ENCODE peak calls at places on chromosomes 7 and 10, in nine cellular contexts. One of them, this sample, is unnamed.
A peak's percentile ranks its signal among the peaks of the same experiment; 100 is the strongest.

GRCh38 chr10:98242823-98243222 is 25.2 kb downstream of the LOXL4 start:
- DNase-seq in SJSA1: no peak
- DNase-seq in stimulated activated CD4-positive, alpha-beta T cell treated with anti-CD3 and anti-CD28 coated beads, Interleukin-4, amount 100 ng/mL, for 1 hour: no peak
- DNase-seq in adrenal gland: no peak
- DNase-seq in cardiac fibroblast: peak; percentile 45
- DNase-seq in NCI-H1092: no peak
- DNase-seq in EL: peak; percentile 33
- DNase-seq in NAMALWA: peak; percentile 41
- DNase-seq in NCI-H1417: peak; percentile 30
- DNase-seq in this sample: no peak

GRCh38 chr7:34133356-34133982 is 228.1 kb downstream of the BMPER start:
- DNase-seq in EL: peak; percentile 75
- DNase-seq in NCI-H1092: no peak
- DNase-seq in NCI-H1417: peak; percentile 67
- DNase-seq in cardiac fibroblast: peak; percentile 61
- DNase-seq in adrenal gland: no peak
- DNase-seq in SJSA1: peak; percentile 16
- DNase-seq in stimulated activated CD4-positive, alpha-beta T cell treated with anti-CD3 and anti-CD28 coated beads, Interleukin-4, amount 100 ng/mL, for 1 hour: no peak
- DNase-seq in NAMALWA: no peak
- DNase-seq in this sample: no peak

GRCh38 chr10:34918896-34919295 is 103.8 kb upstream of the PARD3 start:
- DNase-seq in adrenal gland: no peak
- DNase-seq in SJSA1: no peak
- DNase-seq in NCI-H1092: no peak
- DNase-seq in NCI-H1417: peak; percentile 64
- DNase-seq in EL: no peak
- DNase-seq in NAMALWA: no peak
- DNase-seq in stimulated activated CD4-positive, alpha-beta T cell treated with anti-CD3 and anti-CD28 coated beads, Interleukin-4, amount 100 ng/mL, for 1 hour: no peak
- DNase-seq in cardiac fibroblast: no peak
- DNase-seq in this sample: no peak

GRCh38 chr10:48455392-48456151 is 149.1 kb downstream of the MAPK8 start:
- DNase-seq in cardiac fibroblast: no peak
- DNase-seq in stimulated activated CD4-positive, alpha-beta T cell treated with anti-CD3 and anti-CD28 coated beads, Interleukin-4, amount 100 ng/mL, for 1 hour: no peak
- DNase-seq in NCI-H1417: no peak
- DNase-seq in NCI-H1092: no peak
- DNase-seq in NAMALWA: no peak
- DNase-seq in SJSA1: no peak
- DNase-seq in adrenal gland: no peak
- DNase-seq in EL: no peak
- DNase-seq in this sample: no peak

GRCh38 chr7:11109659-11110058 is 136.0 kb downstream of the PHF14 start:
- DNase-seq in NAMALWA: no peak
- DNase-seq in SJSA1: no peak
- DNase-seq in NCI-H1417: no peak
- DNase-seq in NCI-H1092: no peak
- DNase-seq in EL: no peak
- DNase-seq in stimulated activated CD4-positive, alpha-beta T cell treated with anti-CD3 and anti-CD28 coated beads, Interleukin-4, amount 100 ng/mL, for 1 hour: no peak
- DNase-seq in cardiac fibroblast: no peak
- DNase-seq in adrenal gland: no peak
- DNase-seq in this sample: no peak

GRCh38 chr7:112056409-112056808 is 149.8 kb downstream of the DOCK4 start:
- DNase-seq in adrenal gland: no peak
- DNase-seq in NCI-H1092: peak; percentile 24
- DNase-seq in stimulated activated CD4-positive, alpha-beta T cell treated with anti-CD3 and anti-CD28 coated beads, Interleukin-4, amount 100 ng/mL, for 1 hour: no peak
- DNase-seq in SJSA1: no peak
- DNase-seq in NAMALWA: no peak
- DNase-seq in NCI-H1417: peak; percentile 38
- DNase-seq in cardiac fibroblast: peak; percentile 96
- DNase-seq in EL: peak; percentile 7
- DNase-seq in this sample: no peak

GRCh38 chr10:98215378-98215777 is 52.6 kb downstream of the LOXL4 start:
- DNase-seq in adrenal gland: no peak
- DNase-seq in NAMALWA: no peak
- DNase-seq in SJSA1: no peak
- DNase-seq in stimulated activated CD4-positive, alpha-beta T cell treated with anti-CD3 and anti-CD28 coated beads, Interleukin-4, amount 100 ng/mL, for 1 hour: no peak
- DNase-seq in EL: no peak
- DNase-seq in NCI-H1092: no peak
- DNase-seq in NCI-H1417: no peak
- DNase-seq in cardiac fibroblast: no peak
- DNase-seq in this sample: no peak

GRCh38 chr7:92691578-92691977 is 101.4 kb upstream of the FAM133B start:
- DNase-seq in cardiac fibroblast: peak; percentile 83
- DNase-seq in NAMALWA: peak; percentile 86
- DNase-seq in NCI-H1417: peak; percentile 79
- DNase-seq in EL: peak; percentile 71
- DNase-seq in adrenal gland: no peak
- DNase-seq in SJSA1: peak; percentile 60
- DNase-seq in stimulated activated CD4-positive, alpha-beta T cell treated with anti-CD3 and anti-CD28 coated beads, Interleukin-4, amount 100 ng/mL, for 1 hour: no peak
- DNase-seq in NCI-H1092: peak; percentile 38
- DNase-seq in this sample: peak; percentile 30

GRCh38 chr7:97179454-97180104 is 62.1 kb downstream of the SDHAF3 start:
- DNase-seq in NCI-H1092: peak; percentile 10
- DNase-seq in stimulated activated CD4-positive, alpha-beta T cell treated with anti-CD3 and anti-CD28 coated beads, Interleukin-4, amount 100 ng/mL, for 1 hour: peak; percentile 12
- DNase-seq in adrenal gland: peak; percentile 49
- DNase-seq in NCI-H1417: peak; percentile 91
- DNase-seq in EL: peak; percentile 52
- DNase-seq in NAMALWA: peak; percentile 87
- DNase-seq in SJSA1: peak; percentile 16
- DNase-seq in cardiac fibroblast: peak; percentile 77
- DNase-seq in this sample: peak; percentile 38

GRCh38 chr7:50610521-50611277 is 45.5 kb upstream of the DDC start:
- DNase-seq in EL: peak; percentile 61
- DNase-seq in NCI-H1417: no peak
- DNase-seq in stimulated activated CD4-positive, alpha-beta T cell treated with anti-CD3 and anti-CD28 coated beads, Interleukin-4, amount 100 ng/mL, for 1 hour: no peak
- DNase-seq in NAMALWA: no peak
- DNase-seq in NCI-H1092: no peak
- DNase-seq in SJSA1: peak; percentile 26
- DNase-seq in adrenal gland: no peak
- DNase-seq in cardiac fibroblast: peak; percentile 83
- DNase-seq in this sample: peak; percentile 40

GRCh38 chr7:102030696-102031095 is 213.3 kb downstream of the CUX1 start:
- DNase-seq in NCI-H1092: no peak
- DNase-seq in NCI-H1417: no peak
- DNase-seq in EL: no peak
- DNase-seq in NAMALWA: peak; percentile 49
- DNase-seq in adrenal gland: no peak
- DNase-seq in stimulated activated CD4-positive, alpha-beta T cell treated with anti-CD3 and anti-CD28 coated beads, Interleukin-4, amount 100 ng/mL, for 1 hour: no peak
- DNase-seq in cardiac fibroblast: no peak
- DNase-seq in SJSA1: no peak
- DNase-seq in this sample: no peak

GRCh38 chr7:41825927-41826480 is 123.1 kb upstream of the INHBA start:
- DNase-seq in EL: peak; percentile 65
- DNase-seq in NCI-H1417: peak; percentile 19
- DNase-seq in cardiac fibroblast: peak; percentile 48
- DNase-seq in NAMALWA: peak; percentile 9
- DNase-seq in stimulated activated CD4-positive, alpha-beta T cell treated with anti-CD3 and anti-CD28 coated beads, Interleukin-4, amount 100 ng/mL, for 1 hour: no peak
- DNase-seq in NCI-H1092: no peak
- DNase-seq in SJSA1: peak; percentile 11
- DNase-seq in adrenal gland: no peak
- DNase-seq in this sample: no peak

GRCh38 chr7:155829796-155830470 is 17.7 kb upstream of the SHH start:
- DNase-seq in adrenal gland: no peak
- DNase-seq in stimulated activated CD4-positive, alpha-beta T cell treated with anti-CD3 and anti-CD28 coated beads, Interleukin-4, amount 100 ng/mL, for 1 hour: no peak
- DNase-seq in cardiac fibroblast: no peak
- DNase-seq in EL: no peak
- DNase-seq in NCI-H1417: no peak
- DNase-seq in NAMALWA: no peak
- DNase-seq in NCI-H1092: no peak
- DNase-seq in SJSA1: no peak
- DNase-seq in this sample: no peak

GRCh38 chr7:113125728-113126127 is 7.4 kb upstream of the SMIM30 start:
- DNase-seq in adrenal gland: no peak
- DNase-seq in NCI-H1417: no peak
- DNase-seq in NCI-H1092: no peak
- DNase-seq in SJSA1: no peak
- DNase-seq in EL: no peak
- DNase-seq in cardiac fibroblast: no peak
- DNase-seq in stimulated activated CD4-positive, alpha-beta T cell treated with anti-CD3 and anti-CD28 coated beads, Interleukin-4, amount 100 ng/mL, for 1 hour: no peak
- DNase-seq in NAMALWA: no peak
- DNase-seq in this sample: no peak

GRCh38 chr7:151459726-151460473 is 20.0 kb upstream of the CRYGN start:
- DNase-seq in NCI-H1417: no peak
- DNase-seq in cardiac fibroblast: peak; percentile 81
- DNase-seq in stimulated activated CD4-positive, alpha-beta T cell treated with anti-CD3 and anti-CD28 coated beads, Interleukin-4, amount 100 ng/mL, for 1 hour: no peak
- DNase-seq in adrenal gland: peak; percentile 93
- DNase-seq in SJSA1: peak; percentile 94
- DNase-seq in NCI-H1092: no peak
- DNase-seq in EL: peak; percentile 95
- DNase-seq in NAMALWA: no peak
- DNase-seq in this sample: no peak

GRCh38 chr10:59079386-59080226 is 96.8 kb upstream of the PHYHIPL start:
- DNase-seq in SJSA1: peak; percentile 53
- DNase-seq in NCI-H1092: no peak
- DNase-seq in stimulated activated CD4-positive, alpha-beta T cell treated with anti-CD3 and anti-CD28 coated beads, Interleukin-4, amount 100 ng/mL, for 1 hour: no peak
- DNase-seq in adrenal gland: peak; percentile 23
- DNase-seq in cardiac fibroblast: peak; percentile 53
- DNase-seq in NCI-H1417: peak; percentile 5
- DNase-seq in NAMALWA: no peak
- DNase-seq in EL: peak; percentile 41
- DNase-seq in this sample: peak; percentile 15

GRCh38 chr10:132452216-132452650 is 55.2 kb downstream of the PWWP2B start:
- DNase-seq in cardiac fibroblast: no peak
- DNase-seq in SJSA1: no peak
- DNase-seq in adrenal gland: peak; percentile 23
- DNase-seq in stimulated activated CD4-positive, alpha-beta T cell treated with anti-CD3 and anti-CD28 coated beads, Interleukin-4, amount 100 ng/mL, for 1 hour: peak; percentile 49
- DNase-seq in NCI-H1417: peak; percentile 19
- DNase-seq in EL: no peak
- DNase-seq in NAMALWA: no peak
- DNase-seq in NCI-H1092: no peak
- DNase-seq in this sample: no peak

GRCh38 chr7:14341200-14341599 is 351.7 kb upstream of the ETV1 start:
- DNase-seq in NCI-H1417: peak; percentile 93
- DNase-seq in NAMALWA: no peak
- DNase-seq in NCI-H1092: no peak
- DNase-seq in cardiac fibroblast: no peak
- DNase-seq in stimulated activated CD4-positive, alpha-beta T cell treated with anti-CD3 and anti-CD28 coated beads, Interleukin-4, amount 100 ng/mL, for 1 hour: no peak
- DNase-seq in adrenal gland: no peak
- DNase-seq in SJSA1: no peak
- DNase-seq in EL: no peak
- DNase-seq in this sample: no peak

GRCh38 chr7:8175929-8176369 is 86.0 kb downstream of the ICA1 start:
- DNase-seq in cardiac fibroblast: no peak
- DNase-seq in NCI-H1417: no peak
- DNase-seq in adrenal gland: no peak
- DNase-seq in stimulated activated CD4-positive, alpha-beta T cell treated with anti-CD3 and anti-CD28 coated beads, Interleukin-4, amount 100 ng/mL, for 1 hour: no peak
- DNase-seq in NCI-H1092: no peak
- DNase-seq in EL: no peak
- DNase-seq in SJSA1: no peak
- DNase-seq in NAMALWA: no peak
- DNase-seq in this sample: no peak

GRCh38 chr7:134014935-134015334 is 112.2 kb upstream of the LRGUK start:
- DNase-seq in NAMALWA: no peak
- DNase-seq in NCI-H1417: no peak
- DNase-seq in EL: no peak
- DNase-seq in stimulated activated CD4-positive, alpha-beta T cell treated with anti-CD3 and anti-CD28 coated beads, Interleukin-4, amount 100 ng/mL, for 1 hour: no peak
- DNase-seq in NCI-H1092: no peak
- DNase-seq in SJSA1: no peak
- DNase-seq in adrenal gland: no peak
- DNase-seq in cardiac fibroblast: peak; percentile 9
- DNase-seq in this sample: no peak

GRCh38 chr7:151276651-151277590 is 28.4 kb upstream of the SMARCD3 start:
- DNase-seq in NCI-H1417: peak; percentile 81
- DNase-seq in stimulated activated CD4-positive, alpha-beta T cell treated with anti-CD3 and anti-CD28 coated beads, Interleukin-4, amount 100 ng/mL, for 1 hour: peak; percentile 66
- DNase-seq in NAMALWA: peak; percentile 75
- DNase-seq in EL: peak; percentile 60
- DNase-seq in cardiac fibroblast: peak; percentile 57
- DNase-seq in adrenal gland: peak; percentile 55
- DNase-seq in NCI-H1092: peak; percentile 49
- DNase-seq in SJSA1: peak; percentile 41
- DNase-seq in this sample: peak; percentile 31

GRCh38 chr7:46015107-46015868 is 94.2 kb upstream of the IGFBP3 start:
- DNase-seq in cardiac fibroblast: no peak
- DNase-seq in NCI-H1092: no peak
- DNase-seq in stimulated activated CD4-positive, alpha-beta T cell treated with anti-CD3 and anti-CD28 coated beads, Interleukin-4, amount 100 ng/mL, for 1 hour: no peak
- DNase-seq in SJSA1: no peak
- DNase-seq in adrenal gland: peak; percentile 29
- DNase-seq in NCI-H1417: peak; percentile 25
- DNase-seq in NAMALWA: peak; percentile 14
- DNase-seq in EL: no peak
- DNase-seq in this sample: no peak

GRCh38 chr7:132009778-132010177 is 453.4 kb upstream of the PODXL start:
- DNase-seq in EL: no peak
- DNase-seq in SJSA1: no peak
- DNase-seq in adrenal gland: no peak
- DNase-seq in stimulated activated CD4-positive, alpha-beta T cell treated with anti-CD3 and anti-CD28 coated beads, Interleukin-4, amount 100 ng/mL, for 1 hour: no peak
- DNase-seq in NAMALWA: no peak
- DNase-seq in cardiac fibroblast: peak; percentile 11
- DNase-seq in NCI-H1417: no peak
- DNase-seq in NCI-H1092: no peak
- DNase-seq in this sample: no peak

GRCh38 chr10:62732841-62733653 is 71.5 kb upstream of the ADO start:
- DNase-seq in adrenal gland: no peak
- DNase-seq in stimulated activated CD4-positive, alpha-beta T cell treated with anti-CD3 and anti-CD28 coated beads, Interleukin-4, amount 100 ng/mL, for 1 hour: peak; percentile 64
- DNase-seq in NCI-H1092: no peak
- DNase-seq in NCI-H1417: no peak
- DNase-seq in cardiac fibroblast: peak; percentile 56
- DNase-seq in NAMALWA: peak; percentile 17
- DNase-seq in EL: peak; percentile 53
- DNase-seq in SJSA1: peak; percentile 74
- DNase-seq in this sample: no peak

GRCh38 chr10:34526186-34526585 is 288.9 kb downstream of the PARD3 start:
- DNase-seq in stimulated activated CD4-positive, alpha-beta T cell treated with anti-CD3 and anti-CD28 coated beads, Interleukin-4, amount 100 ng/mL, for 1 hour: no peak
- DNase-seq in SJSA1: no peak
- DNase-seq in EL: peak; percentile 71
- DNase-seq in NAMALWA: no peak
- DNase-seq in NCI-H1417: no peak
- DNase-seq in NCI-H1092: no peak
- DNase-seq in adrenal gland: no peak
- DNase-seq in cardiac fibroblast: peak; percentile 85
- DNase-seq in this sample: peak; percentile 56

GRCh38 chr10:115963848-115964247 is 309.2 kb downstream of the GFRA1 start:
- DNase-seq in stimulated activated CD4-positive, alpha-beta T cell treated with anti-CD3 and anti-CD28 coated beads, Interleukin-4, amount 100 ng/mL, for 1 hour: no peak
- DNase-seq in NCI-H1092: no peak
- DNase-seq in NAMALWA: peak; percentile 29
- DNase-seq in SJSA1: peak; percentile 31
- DNase-seq in cardiac fibroblast: peak; percentile 22
- DNase-seq in EL: peak; percentile 34
- DNase-seq in NCI-H1417: no peak
- DNase-seq in adrenal gland: no peak
- DNase-seq in this sample: no peak

GRCh38 chr10:132671171-132672154 is 114.5 kb downstream of the NKX6-2 start:
- DNase-seq in stimulated activated CD4-positive, alpha-beta T cell treated with anti-CD3 and anti-CD28 coated beads, Interleukin-4, amount 100 ng/mL, for 1 hour: no peak
- DNase-seq in cardiac fibroblast: no peak
- DNase-seq in SJSA1: no peak
- DNase-seq in NAMALWA: peak; percentile 49
- DNase-seq in EL: no peak
- DNase-seq in adrenal gland: peak; percentile 5
- DNase-seq in NCI-H1092: no peak
- DNase-seq in NCI-H1417: no peak
- DNase-seq in this sample: no peak

GRCh38 chr10:131084791-131085585 is 226.5 kb downstream of the TCERG1L start:
- DNase-seq in stimulated activated CD4-positive, alpha-beta T cell treated with anti-CD3 and anti-CD28 coated beads, Interleukin-4, amount 100 ng/mL, for 1 hour: no peak
- DNase-seq in NAMALWA: no peak
- DNase-seq in EL: no peak
- DNase-seq in cardiac fibroblast: no peak
- DNase-seq in NCI-H1092: no peak
- DNase-seq in SJSA1: no peak
- DNase-seq in adrenal gland: no peak
- DNase-seq in NCI-H1417: no peak
- DNase-seq in this sample: no peak

GRCh38 chr10:17074548-17074860 is 55.1 kb downstream of the CUBN start:
- DNase-seq in SJSA1: peak; percentile 29
- DNase-seq in NCI-H1417: no peak
- DNase-seq in cardiac fibroblast: peak; percentile 79
- DNase-seq in NCI-H1092: no peak
- DNase-seq in NAMALWA: no peak
- DNase-seq in EL: peak; percentile 71
- DNase-seq in adrenal gland: no peak
- DNase-seq in stimulated activated CD4-positive, alpha-beta T cell treated with anti-CD3 and anti-CD28 coated beads, Interleukin-4, amount 100 ng/mL, for 1 hour: no peak
- DNase-seq in this sample: no peak

GRCh38 chr10:75395171-75395954 is 6.2 kb downstream of the ZNF503 start:
- DNase-seq in NCI-H1417: no peak
- DNase-seq in EL: peak; percentile 45
- DNase-seq in NAMALWA: no peak
- DNase-seq in SJSA1: no peak
- DNase-seq in cardiac fibroblast: peak; percentile 42
- DNase-seq in NCI-H1092: no peak
- DNase-seq in adrenal gland: peak; percentile 46
- DNase-seq in stimulated activated CD4-positive, alpha-beta T cell treated with anti-CD3 and anti-CD28 coated beads, Interleukin-4, amount 100 ng/mL, for 1 hour: no peak
- DNase-seq in this sample: no peak

GRCh38 chr10:118701529-118702323 is 53.0 kb downstream of the CACUL1 start:
- DNase-seq in cardiac fibroblast: peak; percentile 18
- DNase-seq in adrenal gland: no peak
- DNase-seq in NAMALWA: peak; percentile 9
- DNase-seq in stimulated activated CD4-positive, alpha-beta T cell treated with anti-CD3 and anti-CD28 coated beads, Interleukin-4, amount 100 ng/mL, for 1 hour: no peak
- DNase-seq in SJSA1: no peak
- DNase-seq in EL: no peak
- DNase-seq in NCI-H1092: no peak
- DNase-seq in NCI-H1417: no peak
- DNase-seq in this sample: no peak